ENCODE peak calls at places on chromosomes 11 and 22, in ten cellular contexts. H is sciatic nerve; J is neuronal stem cell; M is DMS153; A is EH; L is epithelial cell of esophagus; R is NCI-H226; I is GM04504; P is effector memory CD4-positive, alpha-beta T cell; S is PC-3. E is an unnamed sample.

GRCh38 chr11:27912916-27913315 is 195.0 kb downstream of the KIF18A start:
- DNase-seq in H (no peak), A (peak), I (no peak), P (no peak), R (no peak), L (no peak), J (no peak), M (no peak), S (no peak), E (no peak)

GRCh38 chr22:46614070-46614931 is 5.9 kb upstream of the GRAMD4 start:
- DNase-seq in R (no peak), M (no peak), S (no peak), H (no peak), I (no peak), L (no peak), J (no peak), P (peak), A (no peak), E (no peak)

GRCh38 chr11:48307760-48308386 is 1.9 kb downstream of the OR4S1 start:
- DNase-seq in S (peak), P (peak), I (peak), M (no peak), L (peak), J (peak), R (peak), A (peak), H (peak), E (peak)

GRCh38 chr11:128297111-128297651 is 290.2 kb downstream of the ETS1 start:
- DNase-seq in A (no peak), P (no peak), L (no peak), M (peak), I (no peak), R (no peak), S (no peak), J (no peak), H (no peak), E (no peak)

GRCh38 chr11:95930948-95931347 is 7.0 kb upstream of the MTMR2 start:
- DNase-seq in I (no peak), P (no peak), L (no peak), H (no peak), S (no peak), J (no peak), A (no peak), R (no peak), M (no peak), E (no peak)

GRCh38 chr11:114132427-114132826 is 72.9 kb downstream of the ZBTB16 start:
- DNase-seq in A (no peak), H (no peak), S (no peak), M (peak), J (no peak), R (no peak), P (no peak), I (no peak), L (no peak), E (no peak)

GRCh38 chr22:46934746-46935491 is 172.5 kb downstream of the TBC1D22A start:
- DNase-seq in A (peak), J (no peak), H (no peak), R (peak), S (peak), P (no peak), I (peak), L (peak), M (no peak), E (peak)

GRCh38 chr11:114666760-114667159 is 11.6 kb upstream of the NXPE2 start:
- DNase-seq in H (no peak), S (no peak), M (no peak), A (no peak), R (no peak), I (no peak), P (no peak), L (no peak), J (no peak), E (no peak)

GRCh38 chr22:37427128-37427710 is at the start of gene ELFN2:
- DNase-seq in R (no peak), M (no peak), A (no peak), H (no peak), I (no peak), P (no peak), J (no peak), S (peak), L (peak), E (no peak)

GRCh38 chr11:66317322-66317765 is 500 bp upstream of the CD248 start:
- DNase-seq in M (no peak), H (peak), P (no peak), L (no peak), A (peak), J (no peak), I (no peak), S (no peak), R (no peak), E (no peak)

GRCh38 chr11:120660024-120660565 is 148.5 kb downstream of the GRIK4 start:
- DNase-seq in R (peak), P (no peak), A (peak), I (no peak), S (peak), M (no peak), J (no peak), H (no peak), L (peak), E (peak)

GRCh38 chr22:36350751-36351594 is 36.8 kb downstream of the MYH9 start:
- DNase-seq in M (no peak), A (peak), J (no peak), H (no peak), S (peak), R (no peak), P (no peak), L (peak), I (no peak), E (peak)

GRCh38 chr11:14300661-14301304 is 58.2 kb downstream of the RRAS2 start:
- DNase-seq in I (peak), S (peak), M (no peak), A (peak), J (peak), H (peak), L (peak), R (peak), P (peak), E (peak)

GRCh38 chr11:20037358-20037757 is 122.9 kb downstream of the DBX1 start:
- DNase-seq in A (no peak), L (no peak), H (no peak), P (no peak), R (no peak), J (no peak), M (no peak), S (no peak), I (no peak), E (no peak)

GRCh38 chr11:19698493-19699292 is 13.9 kb upstream of the NAV2 start:
- DNase-seq in L (peak), J (no peak), M (no peak), I (peak), P (no peak), S (peak), A (peak), R (peak), H (no peak), E (peak)

GRCh38 chr11:130414107-130415088 is 14.0 kb downstream of the ADAMTS8 start:
- DNase-seq in H (no peak), R (no peak), A (peak), P (no peak), M (no peak), L (peak), I (no peak), S (no peak), J (no peak), E (peak)

GRCh38 chr11:129117595-129118350 is 74.4 kb downstream of the ARHGAP32 start:
- DNase-seq in H (no peak), L (peak), M (peak), J (peak), A (peak), P (peak), R (peak), I (peak), S (peak), E (peak)

GRCh38 chr11:66032962-66033735 is 6.9 kb upstream of the CATSPER1 start:
- DNase-seq in M (no peak), H (no peak), L (no peak), R (no peak), I (no peak), P (no peak), J (no peak), A (no peak), S (peak), E (no peak)

GRCh38 chr22:24841261-24841660 is 35.2 kb downstream of the SGSM1 start:
- DNase-seq in M (no peak), R (no peak), J (no peak), A (no peak), P (no peak), I (no peak), H (no peak), L (no peak), S (no peak), E (peak)

GRCh38 chr22:39290248-39290720 is 29.1 kb downstream of the RPL3 start:
- DNase-seq in I (no peak), S (peak), J (no peak), M (no peak), H (no peak), L (peak), R (no peak), A (no peak), P (no peak), E (peak)

GRCh38 chr11:87405843-87406242 is 368.1 kb downstream of the TMEM135 start:
- DNase-seq in P (no peak), L (no peak), R (no peak), J (no peak), S (no peak), I (no peak), M (no peak), A (no peak), H (no peak), E (no peak)

GRCh38 chr11:20672575-20672974 is 3.2 kb downstream of the NELL1 start:
- DNase-seq in R (no peak), I (no peak), S (peak), P (no peak), L (peak), A (no peak), H (no peak), M (peak), J (no peak), E (peak)

GRCh38 chr11:68855205-68855978 is 13.7 kb upstream of the CPT1A start:
- DNase-seq in I (no peak), M (no peak), S (no peak), A (peak), J (no peak), P (no peak), R (no peak), H (peak), L (no peak), E (no peak)

E was measured in bronchial epithelial cell.